ENCODE peak calls at places on chromosomes 5 and 9, in ten cellular contexts. M, U, P, C, I, S, V, K, Z and O are unnamed samples.
A peak's percentile ranks its signal among the peaks of the same experiment; 100 is the strongest.

GRCh38 chr5:98770158-98770910 is 3.1 kb upstream of the RGMB start:
- DNase-seq in M (peak; percentile 83), U (peak; percentile 54), P (peak; percentile 69), C (no peak), I (peak; percentile 45), S (peak; percentile 80), V (no peak), K (peak; percentile 53), Z (peak; percentile 50), O (no peak)

GRCh38 chr5:36724429-36725332 is 118.3 kb downstream of the SLC1A3 start:
- DNase-seq in M (peak; percentile 81), U (no peak), P (no peak), C (no peak), I (no peak), S (no peak), V (peak; percentile 68), K (peak; percentile 33), Z (peak; percentile 11), O (peak; percentile 89)

GRCh38 chr5:9094582-9094981 is 451.3 kb downstream of the SEMA5A start:
- DNase-seq in M (no peak), U (no peak), P (no peak), C (no peak), I (no peak), S (no peak), V (no peak), K (no peak), Z (no peak), O (no peak)

GRCh38 chr9:33799928-33800689 is 4.7 kb downstream of the PRSS3 start:
- DNase-seq in M (no peak), U (no peak), P (no peak), C (no peak), I (no peak), S (no peak), V (no peak), K (no peak), Z (no peak), O (no peak)

GRCh38 chr5:142797420-142797819 is 27.2 kb downstream of the ARHGAP26 start:
- DNase-seq in M (no peak), U (no peak), P (no peak), C (no peak), I (no peak), S (no peak), V (no peak), K (no peak), Z (no peak), O (no peak)

GRCh38 chr5:73376618-73377170 is 71.9 kb downstream of the FOXD1 start:
- DNase-seq in M (no peak), U (no peak), P (no peak), C (no peak), I (no peak), S (peak; percentile 62), V (no peak), K (no peak), Z (peak; percentile 56), O (no peak)

GRCh38 chr9:131011274-131012022 is 2.5 kb downstream of the LAMC3 start:
- DNase-seq in M (no peak), U (no peak), P (no peak), C (no peak), I (no peak), S (no peak), V (no peak), K (no peak), Z (no peak), O (no peak)

GRCh38 chr5:54212331-54212730 is 98.0 kb downstream of the ARL15 start:
- DNase-seq in M (no peak), U (no peak), P (no peak), C (no peak), I (no peak), S (no peak), V (no peak), K (no peak), Z (peak; percentile 15), O (no peak)

GRCh38 chr9:2559212-2560152 is 62.1 kb upstream of the VLDLR start:
- DNase-seq in M (peak; percentile 88), U (no peak), P (no peak), C (no peak), I (peak; percentile 5), S (peak; percentile 93), V (no peak), K (no peak), Z (peak; percentile 76), O (peak; percentile 89)

GRCh38 chr9:79403495-79403894 is 168.3 kb upstream of the TLE4 start:
- DNase-seq in M (no peak), U (no peak), P (no peak), C (no peak), I (no peak), S (no peak), V (no peak), K (no peak), Z (no peak), O (no peak)

GRCh38 chr5:83015676-83016075 is 61.5 kb downstream of the TMEM167A start:
- DNase-seq in M (no peak), U (no peak), P (no peak), C (no peak), I (no peak), S (no peak), V (no peak), K (no peak), Z (no peak), O (no peak)

GRCh38 chr9:16309350-16310271 is 560.9 kb downstream of the BNC2 start:
- DNase-seq in M (no peak), U (no peak), P (no peak), C (no peak), I (no peak), S (peak; percentile 40), V (peak; percentile 33), K (peak; percentile 9), Z (peak; percentile 27), O (no peak)

GRCh38 chr5:77418601-77419591 is 73.2 kb downstream of the WDR41 start:
- DNase-seq in M (no peak), U (no peak), P (no peak), C (no peak), I (no peak), S (peak; percentile 42), V (no peak), K (no peak), Z (peak; percentile 47), O (no peak)

GRCh38 chr5:172858511-172858989 is 24.5 kb downstream of the ERGIC1 start:
- DNase-seq in M (no peak), U (peak; percentile 41), P (no peak), C (no peak), I (no peak), S (no peak), V (no peak), K (peak; percentile 86), Z (no peak), O (no peak)